ENCODE peak calls at places on chromosomes 13 and 19, in six cellular contexts. S is breast epithelium, Q is K562, B is GM23338, P is heart right ventricle, Z is IMR-90. W is an unnamed sample.

GRCh38 chr13:78152415-78152814 is 233.8 kb upstream of the EDNRB start:
- DNase-seq in Z (no peak), B (no peak), Q (no peak), P (no peak), S (no peak), W (no peak)

GRCh38 chr13:65217459-65217858 is 2012.7 kb downstream of the PCDH9 start:
- DNase-seq in B (no peak), Q (no peak), S (peak), P (no peak), Z (no peak), W (no peak)

GRCh38 chr19:52527954-52528326 is 472 bp downstream of the ZNF808 start:
- DNase-seq in Q (peak), S (no peak), Z (no peak), P (peak), B (peak), W (no peak)

GRCh38 chr19:38617764-38618589 is at the start of gene MAP4K1:
- DNase-seq in Q (no peak), B (peak), Z (no peak), P (peak), S (no peak), W (no peak)

GRCh38 chr19:39498262-39499081 is at the start of gene DLL3:
- DNase-seq in Q (peak), B (peak), Z (peak), P (no peak), S (no peak), W (no peak)

GRCh38 chr19:3178377-3178972 is at the start of gene S1PR4:
- DNase-seq in P (no peak), Z (no peak), S (no peak), Q (no peak), B (no peak), W (no peak)

GRCh38 chr13:93689333-93689732 is 462.7 kb downstream of the GPC6 start:
- DNase-seq in Z (peak), S (no peak), B (no peak), Q (no peak), P (no peak), W (no peak)

GRCh38 chr19:1132625-1133383 is 29.0 kb downstream of the GPX4 start:
- DNase-seq in S (no peak), B (no peak), P (no peak), Q (no peak), Z (no peak), W (no peak)

GRCh38 chr13:33744589-33745369 is 73.2 kb upstream of the RFC3 start:
- DNase-seq in Q (no peak), P (no peak), B (no peak), Z (no peak), S (peak), W (no peak)

GRCh38 chr19:39405261-39405912 is 1.3 kb upstream of the ZFP36 start:
- DNase-seq in Q (no peak), P (no peak), S (no peak), Z (no peak), B (no peak), W (no peak)

GRCh38 chr13:23828866-23829265 is 60.3 kb downstream of the MIPEP start:
- DNase-seq in P (no peak), S (no peak), B (no peak), Q (no peak), Z (peak), W (no peak)

GRCh38 chr19:44988896-44989563 is 12.2 kb upstream of the RELB start:
- DNase-seq in S (no peak), P (peak), Q (peak), Z (peak), B (peak), W (no peak)

GRCh38 chr13:65710514-65710913 is 1519.6 kb downstream of the PCDH9 start:
- DNase-seq in Q (no peak), P (no peak), Z (no peak), S (no peak), B (no peak), W (no peak)

GRCh38 chr19:29503140-29503758 is 22.5 kb upstream of the VSTM2B start:
- DNase-seq in P (no peak), S (no peak), Q (no peak), B (no peak), Z (no peak), W (no peak)

GRCh38 chr19:24033962-24034342 is 53.0 kb upstream of the ZNF254 start:
- DNase-seq in S (peak), Z (peak), B (peak), Q (no peak), P (peak), W (peak)

GRCh38 chr13:49214917-49215376 is 5.2 kb upstream of the MLNR start:
- DNase-seq in P (peak), S (no peak), B (peak), Z (peak), Q (no peak), W (no peak)
- TF ChIP-seq CTCF in P (no peak), S (no peak), B (peak), Z (no peak), Q (no peak), W (no peak)

DNA sequence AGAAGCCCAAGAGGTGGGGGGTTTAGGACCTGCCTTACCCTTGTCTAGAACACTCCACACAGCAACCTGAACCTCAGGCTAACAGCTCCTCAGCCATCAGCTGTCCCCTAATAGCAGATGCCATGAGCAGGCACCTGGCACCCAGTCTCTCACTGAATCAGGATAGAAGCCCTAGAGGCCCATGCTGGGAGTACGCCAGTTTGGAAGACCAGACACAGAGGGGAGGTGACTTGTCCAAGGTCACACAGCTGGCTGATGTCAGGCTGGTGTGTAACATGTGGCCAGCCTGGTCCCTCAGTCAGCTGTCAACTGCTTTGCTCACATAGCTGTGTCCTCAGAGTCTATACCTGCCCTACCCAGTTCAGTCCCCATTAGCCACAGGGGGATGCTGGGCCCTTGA is 12.8 kb upstream of the SAMD1 start:
- DNase-seq in B (no peak), P (no peak), Q (no peak), S (no peak), Z (no peak), W (no peak)
- H3K27ac ChIP-seq in B (no peak), P (no peak), Q (no peak), S (no peak), Z (no peak), W (no peak)

GRCh38 chr19:32287811-32288227 is 57.6 kb upstream of the ZNF507 start:
- DNase-seq in Z (peak), B (peak), P (peak), Q (peak), S (peak), W (no peak)
- TF ChIP-seq CTCF in Z (peak), B (peak), P (no peak), Q (peak), S (peak), W (no peak)

GRCh38 chr13:100546713-100547405 is 41.7 kb downstream of the GGACT start:
- DNase-seq in P (no peak), B (no peak), Q (no peak), Z (no peak), S (no peak), W (peak)

GRCh38 chr13:100542546-100543156 is 45.9 kb downstream of the GGACT start:
- DNase-seq in P (no peak), Q (no peak), B (peak), S (no peak), Z (peak), W (peak)

GRCh38 chr13:100545684-100546061 is 42.9 kb downstream of the GGACT start:
- DNase-seq in Z (no peak), P (no peak), Q (no peak), B (no peak), S (no peak), W (peak)

GRCh38 chr13:100543872-100544602 is 44.6 kb downstream of the GGACT start:
- DNase-seq in Z (no peak), B (no peak), Q (no peak), P (no peak), S (no peak), W (peak)

GRCh38 chr13:100544866-100545683 is 43.5 kb downstream of the GGACT start:
- DNase-seq in B (no peak), P (peak), S (peak), Z (no peak), Q (no peak), W (peak)
- H3K27ac ChIP-seq in B (no peak), P (no peak), S (no peak), Z (no peak), Q (no peak), W (no peak)

GRCh38 chr13:98242403-98242802 is 65.3 kb upstream of the RNF113B start:
- DNase-seq in P (no peak), Z (no peak), Q (no peak), S (no peak), B (no peak), W (no peak)
- TF ChIP-seq CTCF in P (no peak), Z (no peak), Q (no peak), S (no peak), B (no peak), W (no peak)

DNA sequence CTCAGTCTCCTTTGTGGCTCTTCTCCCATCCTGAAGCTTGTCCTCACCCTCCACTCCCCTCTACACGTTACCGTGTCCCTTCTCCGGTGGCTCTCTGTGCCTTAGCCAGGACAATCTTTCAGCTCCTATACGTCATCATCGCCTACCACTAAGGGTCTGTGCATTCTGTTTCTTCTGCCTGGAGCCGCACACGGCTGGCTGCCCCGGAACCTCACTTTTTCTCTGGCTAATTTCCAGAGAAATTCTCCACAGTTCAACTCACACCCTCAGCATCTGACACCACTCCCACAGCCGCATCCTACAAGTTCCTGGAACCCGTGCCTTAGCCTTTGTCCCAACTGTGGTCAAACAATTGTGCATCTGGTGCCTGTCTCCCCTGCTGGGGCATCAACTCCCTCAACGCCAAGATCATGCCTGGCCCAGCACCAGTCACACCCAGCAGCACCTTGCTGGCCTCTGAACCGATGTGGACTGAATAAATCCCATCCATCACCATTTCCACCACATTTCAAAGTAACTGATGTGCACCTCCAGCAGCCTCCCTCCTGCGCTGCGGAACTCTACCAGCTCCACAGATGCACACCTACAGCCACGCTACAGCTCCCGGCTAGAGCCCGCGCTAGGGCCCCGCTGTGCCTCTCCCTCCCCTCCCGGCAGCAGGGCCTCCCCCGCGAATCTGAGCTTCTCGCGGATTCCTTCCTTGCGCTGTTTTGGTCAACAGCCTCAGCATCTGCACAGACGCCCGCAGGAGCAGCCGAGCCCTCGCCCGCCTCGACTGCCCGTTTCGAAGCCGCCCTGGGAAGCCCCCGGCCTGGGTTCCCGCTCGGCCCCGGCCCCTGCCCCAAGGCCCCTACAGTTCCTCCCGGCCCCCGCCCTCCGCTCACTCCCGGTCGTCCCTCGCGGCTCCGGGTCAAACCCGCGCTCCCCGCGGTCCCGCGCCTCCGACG is 689 bp downstream of the DCUN1D2 start:
- DNase-seq in Z (peak), Q (peak), P (no peak), S (no peak), B (peak), W (no peak)
- H3K27ac ChIP-seq in Z (peak), Q (peak), P (peak), S (peak), B (no peak), W (peak)